ENCODE peak calls at places on chromosome 16, in eight cellular contexts. S is GM23338, D is HCT116, O is GM12878, J is H1, R is endothelial cell of umbilical vein, U is K562, K is HepG2. F is an unnamed sample.

GRCh38 chr16:50699345-50700159 is 6.1 kb downstream of the NOD2 start:
- DNase-seq in S (no peak), D (no peak), O (no peak), J (no peak), R (no peak), U (no peak), K (peak; percentile 18), F (no peak)

GRCh38 chr16:12573730-12574383 is 229.8 kb downstream of the CPPED1 start:
- DNase-seq in S (peak; percentile 79), D (peak; percentile 52), O (no peak), J (peak; percentile 88), R (peak; percentile 79), U (peak; percentile 87), K (peak; percentile 86), F (peak; percentile 3)

GRCh38 chr16:72787519-72788268 is 260.2 kb downstream of the ZFHX3 start:
- DNase-seq in S (peak; percentile 72), D (no peak), O (peak; percentile 9), J (peak; percentile 73), R (peak; percentile 86), U (no peak), K (no peak), F (no peak)

GRCh38 chr16:87707714-87708113 is 58.1 kb downstream of the KLHDC4 start:
- DNase-seq in S (no peak), D (no peak), O (no peak), J (no peak), R (no peak), U (no peak), K (no peak), F (no peak)

GRCh38 chr16:55045329-55046145 is 114.9 kb downstream of the IRX5 start:
- DNase-seq in S (no peak), D (no peak), O (no peak), J (no peak), R (no peak), U (no peak), K (no peak), F (no peak)

GRCh38 chr16:88192601-88193000 is 190.2 kb upstream of the ZNF469 start:
- DNase-seq in S (no peak), D (no peak), O (no peak), J (no peak), R (no peak), U (no peak), K (no peak), F (no peak)

GRCh38 chr16:87064731-87065720 is 252.2 kb downstream of the C16orf95 start:
- DNase-seq in S (no peak), D (no peak), O (no peak), J (no peak), R (peak; percentile 83), U (no peak), K (no peak), F (no peak)

GRCh38 chr16:22141746-22142145 is 20.6 kb upstream of the SDR42E2 start:
- DNase-seq in S (peak; percentile 81), D (peak; percentile 21), O (no peak), J (peak; percentile 59), R (peak; percentile 6), U (peak; percentile 50), K (peak; percentile 50), F (no peak)

GRCh38 chr16:4316732-4317461 is 1.0 kb downstream of the GLIS2 start:
- DNase-seq in S (no peak), D (no peak), O (no peak), J (peak; percentile 77), R (peak; percentile 49), U (no peak), K (no peak), F (no peak)

GRCh38 chr16:14132696-14133048 is 61.6 kb downstream of the MRTFB start:
- DNase-seq in S (no peak), D (no peak), O (no peak), J (no peak), R (no peak), U (no peak), K (no peak), F (no peak)

GRCh38 chr16:2082171-2082982 is 34.6 kb downstream of the TSC2 start:
- DNase-seq in S (no peak), D (no peak), O (no peak), J (no peak), R (no peak), U (no peak), K (no peak), F (no peak)
- TF ChIP-seq POLR2AphosphoS5 in S (no peak), D (no peak), O (no peak), J (no peak), R (no peak), U (no peak), K (no peak), F (no peak)

DNA sequence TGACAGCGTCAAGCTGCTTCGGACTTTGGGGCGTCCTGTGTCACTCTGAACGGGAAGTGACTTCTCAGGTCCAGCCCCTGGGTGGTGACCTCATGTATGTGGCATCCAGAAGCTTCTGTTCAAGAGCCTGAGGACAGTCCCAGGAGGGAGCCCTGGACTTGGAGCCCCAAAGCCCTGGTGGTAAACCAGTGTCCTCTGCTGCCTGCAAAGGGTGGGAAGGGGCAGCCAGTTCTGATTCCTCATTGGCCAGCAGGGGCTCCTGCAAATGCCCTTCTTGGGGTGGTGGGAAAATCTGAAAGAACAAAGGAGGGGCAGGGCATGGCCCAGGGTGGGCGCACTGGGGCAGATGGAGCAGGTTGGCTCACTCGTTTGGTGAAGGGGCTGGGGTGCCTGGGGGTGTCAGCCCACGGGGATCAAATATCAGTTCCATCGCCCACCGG is 1.6 kb downstream of the OSGIN1 start:
- DNase-seq in S (peak; percentile 48), D (peak; percentile 54), O (no peak), J (no peak), R (no peak), U (no peak), K (peak; percentile 85), F (no peak)
- H3K4me3 ChIP-seq in S (no peak overlapping the region), D (peak overlapping the region; percentile 66), O (no peak overlapping the region), J (no peak overlapping the region), R (no peak overlapping the region), U (no peak overlapping the region), K (peak overlapping the region; percentile 90), F (no peak overlapping the region)

GRCh38 chr16:27852681-27853080 is 210.8 kb downstream of the GSG1L start:
- DNase-seq in S (no peak), D (no peak), O (no peak), J (no peak), R (no peak), U (no peak), K (no peak), F (no peak)

GRCh38 chr16:27853101-27853500 is 210.4 kb downstream of the GSG1L start:
- DNase-seq in S (no peak), D (no peak), O (no peak), J (no peak), R (no peak), U (no peak), K (no peak), F (no peak)

GRCh38 chr16:27852116-27852515 is 211.4 kb downstream of the GSG1L start:
- DNase-seq in S (no peak), D (no peak), O (no peak), J (no peak), R (no peak), U (no peak), K (no peak), F (no peak)

GRCh38 chr16:27851586-27851985 is 211.9 kb downstream of the GSG1L start:
- DNase-seq in S (no peak), D (no peak), O (no peak), J (no peak), R (no peak), U (no peak), K (no peak), F (no peak)

DNA sequence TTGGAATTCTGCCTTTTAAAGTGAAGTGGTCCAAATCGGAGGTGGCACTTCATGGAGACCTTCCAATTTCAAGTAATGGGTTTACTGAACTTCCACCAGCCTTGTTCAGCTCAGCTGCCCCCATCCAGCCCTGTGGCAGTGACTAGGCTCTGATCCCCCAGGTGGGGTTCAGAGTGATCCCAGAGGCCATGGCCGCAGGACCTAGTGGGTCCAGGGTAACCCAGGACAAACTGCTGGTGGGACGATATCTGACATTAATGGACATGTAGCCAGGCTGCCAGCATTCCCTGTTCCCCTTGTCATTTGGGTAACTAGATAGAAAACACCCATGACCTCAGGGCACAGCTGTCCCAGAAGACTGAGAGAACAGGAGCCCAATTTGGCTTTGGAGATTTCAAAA is 209.9 kb downstream of the GSG1L start:
- DNase-seq in S (no peak), D (no peak), O (no peak), J (no peak), R (no peak), U (no peak), K (no peak), F (no peak)
- TF ChIP-seq EZH2 in S (no peak), D (no peak), O (no peak), J (no peak), R (no peak), U (no peak), K (no peak), F (no peak)

GRCh38 chr16:10938321-10938720 is 3.9 kb downstream of the DEXI start:
- DNase-seq in S (no peak), D (no peak), O (no peak), J (no peak), R (no peak), U (no peak), K (no peak), F (no peak)
- TF ChIP-seq POLR2AphosphoS5 in S (no peak), D (no peak), O (no peak), J (no peak), R (no peak), U (no peak), K (peak; percentile 29), F (no peak)